ENCODE peak calls at places on chromosome 4, in eight cellular contexts. One of them, this sample, is unnamed.
A peak's percentile ranks its signal among the peaks of the same experiment; 100 is the strongest.

GRCh38 chr4:103867311-103867710 is 147.5 kb upstream of the TACR3 start:
- DNase-seq in lower leg skin: no peak
- DNase-seq in K562: no peak
- DNase-seq in fibroblast of lung: no peak
- DNase-seq in epithelial cell of esophagus: no peak
- DNase-seq in colonic mucosa: no peak
- DNase-seq in AG04450: no peak
- DNase-seq in uterus: no peak
- DNase-seq in this sample: no peak

GRCh38 chr4:144178414-144178813 is 37.9 kb upstream of the GYPA start:
- DNase-seq in lower leg skin: no peak
- DNase-seq in epithelial cell of esophagus: no peak
- DNase-seq in colonic mucosa: no peak
- DNase-seq in AG04450: no peak
- DNase-seq in fibroblast of lung: no peak
- DNase-seq in uterus: no peak
- DNase-seq in K562: no peak
- DNase-seq in this sample: no peak

GRCh38 chr4:92232566-92232965 is 71.2 kb upstream of the GRID2 start:
- DNase-seq in colonic mucosa: no peak
- DNase-seq in lower leg skin: peak; percentile 34
- DNase-seq in K562: no peak
- DNase-seq in AG04450: no peak
- DNase-seq in fibroblast of lung: peak; percentile 24
- DNase-seq in epithelial cell of esophagus: peak; percentile 63
- DNase-seq in uterus: no peak
- DNase-seq in this sample: no peak

GRCh38 chr4:76897522-76898384 is at the start of gene SOWAHB:
- DNase-seq in AG04450: no peak
- DNase-seq in colonic mucosa: peak; percentile 93
- DNase-seq in fibroblast of lung: no peak
- DNase-seq in K562: no peak
- DNase-seq in lower leg skin: no peak
- DNase-seq in uterus: no peak
- DNase-seq in epithelial cell of esophagus: peak; percentile 88
- DNase-seq in this sample: no peak

GRCh38 chr4:164368894-164369293 is 385.0 kb upstream of the SMIM31 start:
- DNase-seq in colonic mucosa: no peak
- DNase-seq in uterus: no peak
- DNase-seq in fibroblast of lung: no peak
- DNase-seq in K562: no peak
- DNase-seq in epithelial cell of esophagus: no peak
- DNase-seq in lower leg skin: no peak
- DNase-seq in AG04450: no peak
- DNase-seq in this sample: no peak

GRCh38 chr4:155072417-155072816 is 136.0 kb upstream of the NPY2R start:
- DNase-seq in epithelial cell of esophagus: no peak
- DNase-seq in fibroblast of lung: no peak
- DNase-seq in AG04450: no peak
- DNase-seq in colonic mucosa: no peak
- DNase-seq in uterus: no peak
- DNase-seq in lower leg skin: no peak
- DNase-seq in K562: no peak
- DNase-seq in this sample: no peak

GRCh38 chr4:179596621-179597020 is 2154.4 kb upstream of the AGA start:
- DNase-seq in K562: no peak
- DNase-seq in fibroblast of lung: peak; percentile 29
- DNase-seq in lower leg skin: no peak
- DNase-seq in uterus: no peak
- DNase-seq in epithelial cell of esophagus: peak; percentile 7
- DNase-seq in colonic mucosa: no peak
- DNase-seq in AG04450: no peak
- DNase-seq in this sample: no peak

GRCh38 chr4:158630893-158631292 is 40.8 kb downstream of the C4orf46 start:
- DNase-seq in AG04450: no peak
- DNase-seq in lower leg skin: no peak
- DNase-seq in fibroblast of lung: peak; percentile 47
- DNase-seq in uterus: no peak
- DNase-seq in colonic mucosa: peak; percentile 34
- DNase-seq in epithelial cell of esophagus: peak; percentile 15
- DNase-seq in K562: no peak
- DNase-seq in this sample: no peak

GRCh38 chr4:99117876-99118693 is 26.0 kb downstream of the ADH4 start:
- DNase-seq in AG04450: no peak
- DNase-seq in K562: no peak
- DNase-seq in epithelial cell of esophagus: peak; percentile 27
- DNase-seq in lower leg skin: no peak
- DNase-seq in fibroblast of lung: peak; percentile 63
- DNase-seq in uterus: no peak
- DNase-seq in colonic mucosa: no peak
- DNase-seq in this sample: no peak

GRCh38 chr4:41257257-41257900 is 651 bp downstream of the UCHL1 start:
- DNase-seq in uterus: peak; percentile 31
- DNase-seq in K562: no peak
- DNase-seq in colonic mucosa: peak; percentile 32
- DNase-seq in AG04450: no peak
- DNase-seq in lower leg skin: peak; percentile 87
- DNase-seq in epithelial cell of esophagus: peak; percentile 38
- DNase-seq in fibroblast of lung: peak; percentile 55
- DNase-seq in this sample: no peak

GRCh38 chr4:20544645-20545044 is 155.6 kb upstream of the PACRGL start:
- DNase-seq in lower leg skin: no peak
- DNase-seq in colonic mucosa: no peak
- DNase-seq in epithelial cell of esophagus: peak; percentile 55
- DNase-seq in fibroblast of lung: peak; percentile 81
- DNase-seq in AG04450: no peak
- DNase-seq in K562: no peak
- DNase-seq in uterus: no peak
- DNase-seq in this sample: peak; percentile 13

GRCh38 chr4:85755285-85755684 is 280.3 kb downstream of the ARHGAP24 start:
- DNase-seq in AG04450: no peak
- DNase-seq in lower leg skin: no peak
- DNase-seq in uterus: no peak
- DNase-seq in fibroblast of lung: no peak
- DNase-seq in K562: no peak
- DNase-seq in epithelial cell of esophagus: no peak
- DNase-seq in colonic mucosa: no peak
- DNase-seq in this sample: no peak

GRCh38 chr4:48037117-48037462 is 20.5 kb downstream of the NIPAL1 start:
- DNase-seq in fibroblast of lung: no peak
- DNase-seq in lower leg skin: no peak
- DNase-seq in AG04450: no peak
- DNase-seq in K562: no peak
- DNase-seq in epithelial cell of esophagus: no peak
- DNase-seq in colonic mucosa: no peak
- DNase-seq in uterus: no peak
- DNase-seq in this sample: no peak

GRCh38 chr4:5678977-5679376 is 29.4 kb downstream of the EVC2 start:
- DNase-seq in colonic mucosa: no peak
- DNase-seq in epithelial cell of esophagus: peak; percentile 92
- DNase-seq in AG04450: peak; percentile 6
- DNase-seq in lower leg skin: peak; percentile 42
- DNase-seq in fibroblast of lung: peak; percentile 10
- DNase-seq in uterus: no peak
- DNase-seq in K562: no peak
- DNase-seq in this sample: no peak
- H3K4me3 ChIP-seq in colonic mucosa: no peak overlapping the region
- H3K4me3 ChIP-seq in epithelial cell of esophagus: no peak overlapping the region
- H3K4me3 ChIP-seq in AG04450: no peak overlapping the region
- H3K4me3 ChIP-seq in lower leg skin: no peak overlapping the region
- H3K4me3 ChIP-seq in fibroblast of lung: no peak overlapping the region
- H3K4me3 ChIP-seq in uterus: no peak overlapping the region
- H3K4me3 ChIP-seq in K562: no peak overlapping the region
- H3K4me3 ChIP-seq in this sample: no peak overlapping the region

GRCh38 chr4:110198472-110199419 is at the start of gene ELOVL6:
- DNase-seq in lower leg skin: peak; percentile 89
- DNase-seq in uterus: peak; percentile 66
- DNase-seq in fibroblast of lung: peak; percentile 88
- DNase-seq in K562: peak; percentile 69
- DNase-seq in epithelial cell of esophagus: peak; percentile 73
- DNase-seq in AG04450: peak; percentile 18
- DNase-seq in colonic mucosa: peak; percentile 78
- DNase-seq in this sample: no peak
- TF ChIP-seq CTCF in lower leg skin: no peak
- TF ChIP-seq CTCF in uterus: no peak
- TF ChIP-seq CTCF in fibroblast of lung: no peak
- TF ChIP-seq CTCF in K562: no peak
- TF ChIP-seq CTCF in epithelial cell of esophagus: no peak
- TF ChIP-seq CTCF in AG04450: no peak
- TF ChIP-seq CTCF in colonic mucosa: no peak
- TF ChIP-seq CTCF in this sample: no peak

GRCh38 chr4:186814535-186814934 is 90.9 kb upstream of the FAT1 start:
- DNase-seq in colonic mucosa: no peak
- DNase-seq in uterus: no peak
- DNase-seq in lower leg skin: no peak
- DNase-seq in epithelial cell of esophagus: no peak
- DNase-seq in K562: no peak
- DNase-seq in fibroblast of lung: no peak
- DNase-seq in AG04450: no peak
- DNase-seq in this sample: no peak
- H3K4me3 ChIP-seq in colonic mucosa: no peak overlapping the region
- H3K4me3 ChIP-seq in uterus: no peak overlapping the region
- H3K4me3 ChIP-seq in lower leg skin: no peak overlapping the region
- H3K4me3 ChIP-seq in epithelial cell of esophagus: no peak overlapping the region
- H3K4me3 ChIP-seq in K562: no peak overlapping the region
- H3K4me3 ChIP-seq in fibroblast of lung: no peak overlapping the region
- H3K4me3 ChIP-seq in AG04450: no peak overlapping the region
- H3K4me3 ChIP-seq in this sample: no peak overlapping the region

GRCh38 chr4:115119804-115120352 is 6.5 kb upstream of the NDST4 start:
- DNase-seq in lower leg skin: no peak
- DNase-seq in colonic mucosa: no peak
- DNase-seq in K562: no peak
- DNase-seq in epithelial cell of esophagus: no peak
- DNase-seq in AG04450: no peak
- DNase-seq in uterus: no peak
- DNase-seq in fibroblast of lung: peak; percentile 1
- DNase-seq in this sample: no peak
- TF ChIP-seq CTCF in lower leg skin: no peak
- TF ChIP-seq CTCF in colonic mucosa: no peak
- TF ChIP-seq CTCF in K562: no peak
- TF ChIP-seq CTCF in epithelial cell of esophagus: no peak
- TF ChIP-seq CTCF in AG04450: no peak
- TF ChIP-seq CTCF in uterus: no peak
- TF ChIP-seq CTCF in fibroblast of lung: no peak
- TF ChIP-seq CTCF in this sample: no peak

GRCh38 chr4:173319696-173320095 is 14.5 kb downstream of the HMGB2 start:
- DNase-seq in colonic mucosa: no peak
- DNase-seq in fibroblast of lung: no peak
- DNase-seq in epithelial cell of esophagus: peak; percentile 61
- DNase-seq in lower leg skin: no peak
- DNase-seq in uterus: no peak
- DNase-seq in AG04450: no peak
- DNase-seq in K562: no peak
- DNase-seq in this sample: no peak
- H3K4me3 ChIP-seq in colonic mucosa: no peak overlapping the region
- H3K4me3 ChIP-seq in fibroblast of lung: no peak overlapping the region
- H3K4me3 ChIP-seq in epithelial cell of esophagus: no peak overlapping the region
- H3K4me3 ChIP-seq in lower leg skin: no peak overlapping the region
- H3K4me3 ChIP-seq in uterus: no peak overlapping the region
- H3K4me3 ChIP-seq in AG04450: no peak overlapping the region
- H3K4me3 ChIP-seq in K562: no peak overlapping the region
- H3K4me3 ChIP-seq in this sample: no peak overlapping the region

GRCh38 chr4:151276787-151277557 is at the start of gene PRSS48:
- DNase-seq in fibroblast of lung: peak; percentile 48
- DNase-seq in AG04450: no peak
- DNase-seq in lower leg skin: no peak
- DNase-seq in epithelial cell of esophagus: peak; percentile 68
- DNase-seq in uterus: peak; percentile 27
- DNase-seq in colonic mucosa: peak; percentile 80
- DNase-seq in K562: peak; percentile 67
- DNase-seq in this sample: no peak
- TF ChIP-seq CTCF in fibroblast of lung: peak; percentile 80
- TF ChIP-seq CTCF in AG04450: peak; percentile 80
- TF ChIP-seq CTCF in lower leg skin: no peak
- TF ChIP-seq CTCF in epithelial cell of esophagus: peak; percentile 81
- TF ChIP-seq CTCF in uterus: peak; percentile 41
- TF ChIP-seq CTCF in colonic mucosa: peak; percentile 64
- TF ChIP-seq CTCF in K562: peak; percentile 79
- TF ChIP-seq CTCF in this sample: peak; percentile 96

DNA sequence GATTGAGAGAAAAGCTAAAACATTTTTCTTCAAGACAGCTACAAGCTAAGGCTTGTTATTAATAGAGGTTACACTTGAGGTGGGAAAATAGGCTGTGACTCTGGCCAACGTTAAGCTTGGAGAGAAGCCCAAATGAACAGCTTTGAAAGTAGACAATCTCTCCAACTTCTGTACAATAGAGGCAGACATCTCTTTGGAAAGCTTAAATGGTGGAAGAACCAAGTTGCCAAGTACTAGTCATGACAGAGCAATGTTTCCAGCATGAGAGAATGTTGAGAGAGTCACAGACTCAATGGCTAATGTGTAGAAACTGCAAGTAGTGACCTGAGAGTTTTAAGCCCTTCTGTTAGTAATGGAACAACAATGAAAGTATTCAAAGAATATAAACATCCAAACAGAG is 298.1 kb downstream of the INPP4B start:
- DNase-seq in fibroblast of lung: no peak
- DNase-seq in uterus: no peak
- DNase-seq in colonic mucosa: no peak
- DNase-seq in K562: no peak
- DNase-seq in AG04450: no peak
- DNase-seq in epithelial cell of esophagus: peak; percentile 91
- DNase-seq in lower leg skin: no peak
- DNase-seq in this sample: no peak
- H3K4me3 ChIP-seq in fibroblast of lung: no peak overlapping the region
- H3K4me3 ChIP-seq in uterus: no peak overlapping the region
- H3K4me3 ChIP-seq in colonic mucosa: no peak overlapping the region
- H3K4me3 ChIP-seq in K562: no peak overlapping the region
- H3K4me3 ChIP-seq in AG04450: no peak overlapping the region
- H3K4me3 ChIP-seq in epithelial cell of esophagus: no peak overlapping the region
- H3K4me3 ChIP-seq in lower leg skin: no peak overlapping the region
- H3K4me3 ChIP-seq in this sample: no peak overlapping the region

DNA sequence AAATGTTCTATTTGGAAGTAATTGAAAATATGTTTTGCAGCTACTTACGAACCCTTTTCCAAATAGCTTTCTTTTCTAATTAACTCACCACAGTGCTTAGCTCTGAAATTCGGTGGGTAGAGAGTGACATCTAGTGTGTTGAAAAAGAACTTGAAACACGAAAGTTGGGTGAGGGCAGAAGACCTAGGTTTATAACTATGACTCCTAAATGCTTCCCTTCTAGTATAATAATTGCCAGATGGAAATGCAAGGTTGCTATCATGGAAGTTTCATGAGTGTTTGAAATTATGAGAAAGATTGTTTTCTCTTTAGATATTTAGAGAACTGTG is 77.2 kb upstream of the NOCT start:
- DNase-seq in uterus: no peak
- DNase-seq in lower leg skin: no peak
- DNase-seq in epithelial cell of esophagus: peak; percentile 65
- DNase-seq in colonic mucosa: no peak
- DNase-seq in AG04450: peak; percentile 32
- DNase-seq in fibroblast of lung: peak; percentile 72
- DNase-seq in K562: no peak
- DNase-seq in this sample: no peak
- TF ChIP-seq CTCF in uterus: peak; percentile 65
- TF ChIP-seq CTCF in lower leg skin: no peak
- TF ChIP-seq CTCF in epithelial cell of esophagus: peak; percentile 54
- TF ChIP-seq CTCF in colonic mucosa: peak; percentile 22
- TF ChIP-seq CTCF in AG04450: peak; percentile 60
- TF ChIP-seq CTCF in fibroblast of lung: peak; percentile 40
- TF ChIP-seq CTCF in K562: peak; percentile 49
- TF ChIP-seq CTCF in this sample: peak; percentile 67

DNA sequence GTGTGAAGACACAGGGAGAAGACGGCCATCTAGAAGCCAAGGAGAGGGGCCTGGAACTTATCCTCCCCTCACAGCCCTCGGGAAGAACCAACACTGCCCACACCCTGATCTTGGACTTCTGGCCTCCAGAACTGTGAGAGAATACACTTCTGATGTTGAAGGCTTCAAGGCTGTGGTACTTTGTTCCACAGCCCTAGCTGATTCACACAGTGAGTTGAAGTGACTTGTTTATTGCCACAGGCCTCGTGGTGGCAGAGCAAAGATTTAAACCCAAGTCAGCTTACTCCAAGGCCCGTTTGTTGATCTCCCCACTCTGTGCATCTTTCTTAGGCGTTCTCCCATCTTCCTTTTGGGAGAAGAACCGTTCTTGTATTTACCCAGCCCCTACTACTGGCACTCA is 72.8 kb downstream of the CYTL1 start:
- DNase-seq in K562: no peak
- DNase-seq in fibroblast of lung: no peak
- DNase-seq in colonic mucosa: no peak
- DNase-seq in epithelial cell of esophagus: no peak
- DNase-seq in lower leg skin: no peak
- DNase-seq in AG04450: no peak
- DNase-seq in uterus: no peak
- DNase-seq in this sample: no peak
- H3K4me3 ChIP-seq in K562: no peak overlapping the region
- H3K4me3 ChIP-seq in fibroblast of lung: no peak overlapping the region
- H3K4me3 ChIP-seq in colonic mucosa: no peak overlapping the region
- H3K4me3 ChIP-seq in epithelial cell of esophagus: no peak overlapping the region
- H3K4me3 ChIP-seq in lower leg skin: no peak overlapping the region
- H3K4me3 ChIP-seq in AG04450: no peak overlapping the region
- H3K4me3 ChIP-seq in uterus: no peak overlapping the region
- H3K4me3 ChIP-seq in this sample: no peak overlapping the region

This sample was measured in epithelial cell of proximal tubule.